ENCODE peak calls at places on chromosomes 2 and 18, in seven cellular contexts. F, S, P, H, T, J and G are unnamed samples.
A peak's percentile ranks its signal among the peaks of the same experiment; 100 is the strongest.

GRCh38 chr2:174829550-174829949 is 65.3 kb upstream of the CHRNA1 start:
- DNase-seq in F (no peak), S (no peak), P (no peak), H (no peak), T (no peak), J (no peak), G (no peak)

GRCh38 chr2:236856856-236857616 is 228.7 kb upstream of the COPS8 start:
- DNase-seq in F (no peak), S (no peak), P (no peak), H (no peak), T (peak; percentile 42), J (no peak), G (no peak)

GRCh38 chr2:199460101-199460671 is 2.4 kb upstream of the SATB2 start:
- DNase-seq in F (peak; percentile 28), S (no peak), P (no peak), H (peak; percentile 44), T (no peak), J (no peak), G (peak; percentile 39)

GRCh38 chr2:191127235-191127634 is 23.6 kb downstream of the STAT4 start:
- DNase-seq in F (no peak), S (no peak), P (no peak), H (no peak), T (no peak), J (no peak), G (no peak)

GRCh38 chr18:7062236-7062635 is 55.4 kb downstream of the LAMA1 start:
- DNase-seq in F (no peak), S (no peak), P (no peak), H (no peak), T (no peak), J (no peak), G (no peak)

GRCh38 chr2:19559596-19560240 is 201.3 kb upstream of the OSR1 start:
- DNase-seq in F (no peak), S (no peak), P (no peak), H (no peak), T (no peak), J (no peak), G (no peak)

GRCh38 chr18:58649966-58650816 is 21.1 kb upstream of the MALT1 start:
- DNase-seq in F (peak; percentile 39), S (no peak), P (no peak), H (peak; percentile 43), T (no peak), J (no peak), G (peak; percentile 87)

GRCh38 chr2:48175254-48175653 is 269.0 kb upstream of the FBXO11 start:
- DNase-seq in F (no peak), S (no peak), P (peak; percentile 26), H (peak; percentile 88), T (no peak), J (no peak), G (peak; percentile 72)

GRCh38 chr2:169071455-169071854 is 2.1 kb downstream of the DHRS9 start:
- DNase-seq in F (no peak), S (no peak), P (no peak), H (no peak), T (no peak), J (no peak), G (no peak)

GRCh38 chr2:189576361-189576760 is 4.2 kb downstream of the SLC40A1 start:
- DNase-seq in F (no peak), S (no peak), P (no peak), H (no peak), T (no peak), J (peak; percentile 40), G (no peak)

GRCh38 chr2:11867926-11868325 is 121.5 kb downstream of the LPIN1 start:
- DNase-seq in F (no peak), S (peak; percentile 46), P (no peak), H (no peak), T (no peak), J (no peak), G (no peak)

GRCh38 chr2:191013876-191014652 is at the start of gene STAT1:
- DNase-seq in F (peak; percentile 97), S (peak; percentile 93), P (peak; percentile 62), H (peak; percentile 95), T (peak; percentile 94), J (peak; percentile 97), G (peak; percentile 96)

GRCh38 chr18:74896390-74896991 is 298.8 kb downstream of the ZNF407 start:
- DNase-seq in F (peak; percentile 31), S (no peak), P (no peak), H (peak; percentile 41), T (peak; percentile 76), J (no peak), G (no peak)

GRCh38 chr2:11395971-11396689 is 51.7 kb upstream of the ROCK2 start:
- DNase-seq in F (no peak), S (no peak), P (no peak), H (no peak), T (no peak), J (no peak), G (no peak)

GRCh38 chr2:11437602-11438001 is 28.4 kb downstream of the E2F6 start:
- DNase-seq in F (no peak), S (no peak), P (peak; percentile 24), H (no peak), T (no peak), J (no peak), G (no peak)

GRCh38 chr2:164839914-164840457 is 1.6 kb downstream of the COBLL1 start:
- DNase-seq in F (no peak), S (no peak), P (no peak), H (peak; percentile 65), T (no peak), J (no peak), G (no peak)

GRCh38 chr2:46248171-46248570 is 49.0 kb upstream of the EPAS1 start:
- DNase-seq in F (no peak), S (no peak), P (no peak), H (peak; percentile 83), T (no peak), J (no peak), G (no peak)

GRCh38 chr2:111219285-111219684 is 98.6 kb downstream of the BCL2L11 start:
- DNase-seq in F (peak; percentile 62), S (no peak), P (no peak), H (no peak), T (peak; percentile 46), J (no peak), G (no peak)

GRCh38 chr18:43805646-43806194 is 528.4 kb upstream of the SYT4 start:
- DNase-seq in F (no peak), S (no peak), P (peak; percentile 38), H (peak; percentile 81), T (no peak), J (no peak), G (peak; percentile 59)

GRCh38 chr2:181738074-181738473 is 57.8 kb upstream of the NEUROD1 start:
- DNase-seq in F (no peak), S (no peak), P (no peak), H (peak; percentile 57), T (peak; percentile 49), J (no peak), G (peak; percentile 24)

GRCh38 chr2:196758474-196759377 is 40.8 kb downstream of the GTF3C3 start:
- DNase-seq in F (no peak), S (no peak), P (no peak), H (peak; percentile 61), T (no peak), J (no peak), G (peak; percentile 45)

GRCh38 chr2:10631405-10631804 is 58.4 kb downstream of the NOL10 start:
- DNase-seq in F (no peak), S (no peak), P (no peak), H (no peak), T (no peak), J (no peak), G (no peak)

GRCh38 chr2:218832520-218832919 is 917 bp upstream of the PRKAG3 start:
- DNase-seq in F (no peak), S (peak; percentile 79), P (no peak), H (no peak), T (no peak), J (no peak), G (no peak)

GRCh38 chr18:25614168-25614567 is 262.2 kb upstream of the ZNF521 start:
- DNase-seq in F (no peak), S (no peak), P (no peak), H (no peak), T (peak; percentile 52), J (no peak), G (no peak)
- TF ChIP-seq CTCF in F (no peak), S (no peak), P (no peak), H (no peak), T (peak; percentile 39), J (no peak), G (no peak)

DNA sequence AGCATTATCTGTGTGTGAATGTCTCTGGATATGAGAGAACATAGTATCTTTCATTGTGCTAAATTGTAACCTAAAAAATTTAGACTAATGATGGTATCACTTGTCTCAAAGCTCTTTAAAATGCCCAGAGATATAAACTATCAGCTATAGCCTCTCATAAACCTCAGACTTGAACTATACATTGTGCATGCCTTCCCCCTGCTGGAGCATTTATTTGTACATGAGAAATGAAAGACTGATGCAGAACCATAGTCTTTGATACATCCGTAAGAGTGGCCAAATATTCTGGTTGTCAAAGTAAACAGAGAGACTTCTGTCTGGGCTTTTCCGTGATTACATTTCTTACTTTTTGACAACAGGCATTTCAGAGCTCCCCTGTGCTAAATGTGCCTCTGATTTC is 71.9 kb upstream of the CCDC68 start:
- DNase-seq in F (no peak), S (no peak), P (no peak), H (no peak), T (no peak), J (no peak), G (no peak)
- TF ChIP-seq CTCF in F (no peak), S (no peak), P (no peak), H (no peak), T (no peak), J (no peak), G (no peak)

DNA sequence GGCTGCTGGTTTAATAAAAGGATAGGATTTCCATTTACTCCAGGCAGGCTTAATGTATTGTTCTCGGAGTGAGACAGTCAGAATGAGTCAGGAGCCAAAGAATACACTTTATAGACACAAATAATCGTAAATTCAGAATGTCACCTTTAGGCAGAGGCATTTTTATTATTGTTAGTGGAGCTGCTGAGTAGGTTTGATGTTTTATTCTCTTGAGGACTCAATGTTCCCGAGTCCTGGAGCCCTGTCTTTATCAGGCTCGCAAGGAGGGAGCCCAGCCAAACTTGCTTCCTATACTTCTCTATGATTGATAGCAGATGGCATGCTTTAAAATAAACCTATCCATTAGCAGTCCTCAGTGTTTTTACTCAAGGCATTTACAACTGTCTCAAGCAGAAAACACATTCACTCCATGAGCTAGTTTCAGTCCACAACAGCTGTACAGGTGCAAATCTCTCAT is 492.3 kb upstream of the ZEB2 start:
- DNase-seq in F (no peak), S (no peak), P (peak; percentile 59), H (peak; percentile 35), T (no peak), J (no peak), G (peak; percentile 77)
- TF ChIP-seq CTCF in F (no peak), S (no peak), P (no peak), H (no peak), T (no peak), J (no peak), G (no peak)

DNA sequence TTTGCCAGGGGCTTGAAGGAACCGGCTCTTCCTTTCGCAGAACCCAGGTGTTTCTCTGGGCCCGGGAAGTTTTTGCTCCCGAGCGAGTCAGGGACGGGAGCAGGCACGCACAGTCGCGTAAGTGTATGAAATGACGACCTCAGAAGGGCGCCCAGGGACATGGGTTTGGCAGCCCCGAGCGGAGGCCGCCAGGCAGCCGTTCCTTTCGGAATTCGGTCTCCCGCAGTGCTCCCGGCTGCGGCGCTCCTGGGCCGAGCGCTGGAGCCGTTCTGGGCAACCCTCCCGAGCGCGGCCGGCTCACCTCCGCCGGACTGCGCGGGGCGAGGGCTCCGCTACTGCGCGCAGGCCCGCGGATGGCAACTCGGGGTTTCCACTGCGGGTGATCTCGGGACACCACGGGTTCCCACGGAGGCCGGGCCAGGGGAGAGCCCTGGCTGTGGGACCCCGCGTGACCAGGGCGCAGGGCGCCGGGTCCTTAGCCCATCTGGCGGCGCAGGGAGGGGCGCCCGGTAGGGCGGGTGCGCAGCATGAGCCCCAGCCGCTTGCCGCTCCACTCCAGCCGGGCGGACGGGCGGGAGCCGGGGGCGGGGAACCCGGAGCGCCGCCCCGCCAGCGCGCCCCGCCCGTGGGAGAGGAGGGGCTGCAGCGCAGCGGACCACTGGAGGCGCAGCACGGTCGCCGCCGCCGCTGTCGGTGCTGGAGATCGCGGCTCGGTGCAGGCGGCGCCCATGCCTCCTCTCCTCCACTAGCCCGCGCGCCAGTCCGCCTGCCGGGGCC is at the start of gene OSBPL6:
- DNase-seq in F (peak; percentile 91), S (peak; percentile 75), P (no peak), H (peak; percentile 85), T (peak; percentile 80), J (peak; percentile 89), G (peak; percentile 77)
- TF ChIP-seq CTCF in F (no peak), S (peak; percentile 59), P (no peak), H (no peak), T (peak; percentile 18), J (peak; percentile 32), G (no peak)